ENCODE peak calls at places on chromosomes 5 and 9, in five cellular contexts. One of them, this sample, is unnamed.

GRCh38 chr5:143004361-143004802 is 234.2 kb downstream of the ARHGAP26 start:
- DNase-seq in prostate gland: no peak
- DNase-seq in GM12891: no peak
- DNase-seq in suprapubic skin: no peak
- DNase-seq in GM12892: no peak
- DNase-seq in this sample: no peak

GRCh38 chr9:129400001-129400970 is 220.6 kb downstream of the C9orf50 start:
- DNase-seq in prostate gland: no peak
- DNase-seq in GM12892: no peak
- DNase-seq in GM12891: no peak
- DNase-seq in suprapubic skin: no peak
- DNase-seq in this sample: no peak

GRCh38 chr5:139646912-139647391 is 1.2 kb upstream of the CXXC5 start:
- DNase-seq in suprapubic skin: no peak
- DNase-seq in prostate gland: no peak
- DNase-seq in GM12892: no peak
- DNase-seq in GM12891: no peak
- DNase-seq in this sample: peak

GRCh38 chr9:111161015-111161415 is 122.7 kb upstream of the LPAR1 start:
- DNase-seq in GM12891: no peak
- DNase-seq in suprapubic skin: no peak
- DNase-seq in prostate gland: no peak
- DNase-seq in GM12892: no peak
- DNase-seq in this sample: no peak

GRCh38 chr9:79221084-79221483 is 350.7 kb upstream of the TLE4 start:
- DNase-seq in prostate gland: no peak
- DNase-seq in GM12891: no peak
- DNase-seq in GM12892: no peak
- DNase-seq in suprapubic skin: no peak
- DNase-seq in this sample: no peak

GRCh38 chr5:20367178-20367577 is 379.2 kb upstream of the CDH18 start:
- DNase-seq in suprapubic skin: no peak
- DNase-seq in GM12891: no peak
- DNase-seq in prostate gland: peak
- DNase-seq in GM12892: no peak
- DNase-seq in this sample: no peak

GRCh38 chr5:76716456-76717157 is 681 bp downstream of the F2R start:
- DNase-seq in GM12891: no peak
- DNase-seq in suprapubic skin: no peak
- DNase-seq in GM12892: no peak
- DNase-seq in prostate gland: no peak
- DNase-seq in this sample: no peak

GRCh38 chr5:135669416-135669815 is 90.6 kb upstream of the CXCL14 start:
- DNase-seq in suprapubic skin: no peak
- DNase-seq in prostate gland: no peak
- DNase-seq in GM12892: no peak
- DNase-seq in GM12891: no peak
- DNase-seq in this sample: no peak

GRCh38 chr5:82417776-82418607 is 139.8 kb upstream of the RPS23 start:
- DNase-seq in GM12891: no peak
- DNase-seq in prostate gland: no peak
- DNase-seq in suprapubic skin: no peak
- DNase-seq in GM12892: no peak
- DNase-seq in this sample: no peak

GRCh38 chr9:6197330-6197729 is 18.3 kb upstream of the IL33 start:
- DNase-seq in GM12892: no peak
- DNase-seq in suprapubic skin: no peak
- DNase-seq in GM12891: no peak
- DNase-seq in prostate gland: no peak
- DNase-seq in this sample: no peak

GRCh38 chr9:78371981-78372380 is 75.1 kb downstream of the PSAT1 start:
- DNase-seq in suprapubic skin: no peak
- DNase-seq in prostate gland: no peak
- DNase-seq in GM12892: no peak
- DNase-seq in GM12891: no peak
- DNase-seq in this sample: no peak

GRCh38 chr5:141672856-141673813 is 8.9 kb downstream of the ARAP3 start:
- DNase-seq in prostate gland: no peak
- DNase-seq in GM12892: no peak
- DNase-seq in GM12891: no peak
- DNase-seq in suprapubic skin: no peak
- DNase-seq in this sample: no peak

GRCh38 chr5:139561655-139562451 is 714 bp downstream of the UBE2D2 start:
- DNase-seq in GM12891: peak
- DNase-seq in suprapubic skin: peak
- DNase-seq in prostate gland: no peak
- DNase-seq in GM12892: peak
- DNase-seq in this sample: no peak

DNA sequence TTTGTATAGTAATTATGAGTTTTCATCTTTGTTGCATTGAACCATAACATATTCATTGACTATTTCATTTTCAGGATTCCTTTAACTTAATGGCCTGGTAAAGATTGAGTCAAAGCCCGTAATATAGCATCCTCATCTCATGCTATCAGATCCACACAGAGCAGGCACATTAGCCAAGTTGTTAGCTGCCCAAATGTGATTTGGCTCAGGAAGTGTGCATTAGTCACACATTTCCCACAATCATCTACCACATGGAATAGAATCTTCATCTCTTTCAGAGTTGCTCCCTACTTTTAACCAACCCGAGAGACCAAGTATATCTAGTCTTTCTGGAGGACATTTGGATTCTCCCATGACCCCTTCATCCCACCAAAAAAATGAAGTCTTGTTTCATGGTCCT is 481.0 kb upstream of the PTGER4 start:
- DNase-seq in prostate gland: no peak
- DNase-seq in GM12892: no peak
- DNase-seq in suprapubic skin: no peak
- DNase-seq in GM12891: no peak
- DNase-seq in this sample: no peak
- TF ChIP-seq POLR2AphosphoS5 in prostate gland: no peak
- TF ChIP-seq POLR2AphosphoS5 in GM12892: no peak
- TF ChIP-seq POLR2AphosphoS5 in suprapubic skin: no peak
- TF ChIP-seq POLR2AphosphoS5 in GM12891: no peak
- TF ChIP-seq POLR2AphosphoS5 in this sample: no peak

GRCh38 chr9:136725612-136726011 is 13.2 kb downstream of the DIPK1B start:
- DNase-seq in GM12891: no peak
- DNase-seq in GM12892: no peak
- DNase-seq in suprapubic skin: no peak
- DNase-seq in prostate gland: peak
- DNase-seq in this sample: no peak
- TF ChIP-seq POLR2A in GM12891: no peak
- TF ChIP-seq POLR2A in GM12892: no peak
- TF ChIP-seq POLR2A in suprapubic skin: no peak
- TF ChIP-seq POLR2A in prostate gland: no peak
- TF ChIP-seq POLR2A in this sample: no peak

GRCh38 chr9:126902160-126902559 is 12.4 kb upstream of the RALGPS1 start:
- DNase-seq in suprapubic skin: no peak
- DNase-seq in GM12891: no peak
- DNase-seq in GM12892: no peak
- DNase-seq in prostate gland: no peak
- DNase-seq in this sample: no peak

GRCh38 chr9:126906086-126906485 is 8.5 kb upstream of the RALGPS1 start:
- DNase-seq in prostate gland: no peak
- DNase-seq in GM12892: no peak
- DNase-seq in GM12891: no peak
- DNase-seq in suprapubic skin: no peak
- DNase-seq in this sample: no peak

DNA sequence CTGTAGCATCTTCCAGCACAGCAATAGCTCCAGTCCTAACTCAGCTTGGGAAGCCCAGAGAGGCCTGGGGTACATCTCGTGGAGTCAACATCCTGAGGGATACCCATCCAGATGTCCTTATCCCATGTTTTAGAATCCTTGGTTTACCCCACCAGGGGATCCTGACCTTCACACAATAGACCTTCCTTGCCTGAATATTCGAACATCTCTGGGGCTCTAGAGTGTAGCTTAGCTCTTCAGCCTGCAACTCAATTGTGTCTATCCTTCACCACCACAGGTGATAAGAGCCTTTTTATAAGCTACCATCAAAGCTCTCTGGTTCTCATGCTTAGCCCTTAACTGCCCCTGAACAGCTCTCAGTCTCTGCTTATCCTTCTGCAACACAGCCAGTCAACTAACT is 7.5 kb upstream of the RALGPS1 start:
- DNase-seq in GM12892: no peak
- DNase-seq in prostate gland: no peak
- DNase-seq in GM12891: no peak
- DNase-seq in suprapubic skin: no peak
- DNase-seq in this sample: no peak
- TF ChIP-seq POLR2AphosphoS5 in GM12892: no peak
- TF ChIP-seq POLR2AphosphoS5 in prostate gland: no peak
- TF ChIP-seq POLR2AphosphoS5 in GM12891: no peak
- TF ChIP-seq POLR2AphosphoS5 in suprapubic skin: no peak
- TF ChIP-seq POLR2AphosphoS5 in this sample: no peak

DNA sequence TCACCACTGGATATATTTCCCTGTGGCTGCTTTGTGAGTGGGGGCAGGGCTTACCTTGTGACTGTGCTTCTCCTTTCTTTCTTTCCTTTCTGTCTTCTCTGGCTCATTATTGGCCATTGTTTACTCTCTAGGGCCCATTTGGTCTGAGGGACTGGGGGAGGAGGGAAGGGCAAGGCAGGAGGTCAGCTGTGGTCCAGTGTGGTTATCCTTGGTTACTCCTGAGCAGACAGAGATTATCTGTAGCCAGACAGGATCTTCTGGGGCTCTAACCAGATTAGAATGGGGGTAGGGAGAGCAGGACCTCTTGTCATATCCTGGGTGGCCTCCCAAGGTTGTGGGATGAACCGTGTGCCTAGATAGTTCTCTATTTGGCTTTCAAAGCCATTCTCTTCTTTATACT is 71.2 kb downstream of the ANKRD55 start:
- DNase-seq in prostate gland: no peak
- DNase-seq in GM12891: no peak
- DNase-seq in suprapubic skin: no peak
- DNase-seq in GM12892: no peak
- DNase-seq in this sample: no peak
- TF ChIP-seq POLR2A in prostate gland: no peak
- TF ChIP-seq POLR2A in GM12891: no peak
- TF ChIP-seq POLR2A in suprapubic skin: no peak
- TF ChIP-seq POLR2A in GM12892: no peak
- TF ChIP-seq POLR2A in this sample: no peak

DNA sequence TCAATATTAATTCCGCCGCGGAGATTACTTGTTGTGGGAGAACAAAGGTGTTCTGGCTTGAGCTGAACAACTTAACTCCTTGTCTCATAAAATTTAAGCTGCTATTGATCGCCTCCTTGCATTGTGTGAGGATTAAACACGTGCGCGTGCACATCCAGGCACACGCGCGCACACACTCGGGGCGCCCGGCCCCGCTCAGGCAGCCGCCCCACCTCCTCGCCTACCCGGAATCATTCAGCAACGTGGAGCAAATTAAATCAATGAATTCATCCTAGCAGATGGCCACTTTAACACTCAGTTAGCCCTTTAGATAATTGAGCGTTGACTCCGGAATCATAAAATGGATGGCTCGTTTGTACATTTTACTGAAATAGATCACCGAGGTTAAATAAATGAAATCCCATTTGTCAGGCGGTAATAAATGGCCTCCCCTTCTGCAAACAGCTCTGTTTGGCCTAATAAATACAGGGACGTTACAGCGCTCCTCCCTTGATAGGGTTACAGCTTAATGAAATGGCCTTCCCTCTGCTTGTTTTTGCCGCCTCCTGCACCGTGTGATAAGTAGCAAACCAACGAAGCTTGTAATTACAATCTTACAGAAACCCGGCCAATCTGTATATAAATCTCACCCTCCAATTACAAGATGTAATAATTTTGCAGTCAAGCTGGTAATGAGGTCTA is 229.5 kb upstream of the IRX4 start:
- DNase-seq in GM12892: no peak
- DNase-seq in suprapubic skin: no peak
- DNase-seq in prostate gland: no peak
- DNase-seq in GM12891: no peak
- DNase-seq in this sample: no peak
- TF ChIP-seq POLR2AphosphoS5 in GM12892: no peak
- TF ChIP-seq POLR2AphosphoS5 in suprapubic skin: no peak
- TF ChIP-seq POLR2AphosphoS5 in prostate gland: no peak
- TF ChIP-seq POLR2AphosphoS5 in GM12891: no peak
- TF ChIP-seq POLR2AphosphoS5 in this sample: no peak

This sample was measured in breast epithelium.